ENCODE peak calls at places on chromosome 3, in four cellular contexts. F is posterior cingulate gyrus; O is activated CD4-positive, alpha-beta memory T cell treated with anti-CD3 and anti-CD28 coated beads, Interleukin-2, amount 10 ng/mL, durations not matched to agents 7 days and 5 days; U is amygdala. W is an unnamed sample.

GRCh38 chr3:38019658-38020341 is 9.6 kb downstream of the PLCD1 start:
- DNase-seq in U (no peak), O (no peak), F (no peak), W (no peak)

GRCh38 chr3:78238811-78239210 is 1198.9 kb downstream of the ROBO2 start:
- DNase-seq in U (no peak), O (no peak), F (no peak), W (no peak)

GRCh38 chr3:9405756-9406155 is 8.3 kb downstream of the SETD5 start:
- DNase-seq in U (no peak), O (no peak), F (no peak), W (no peak)

GRCh38 chr3:43549626-43550025 is 72.2 kb downstream of the ANO10 start:
- DNase-seq in F (no peak), O (no peak), U (no peak), W (no peak)

GRCh38 chr3:48088056-48088748 is 72.0 kb upstream of the MAP4 start:
- DNase-seq in F (no peak), O (no peak), U (no peak), W (no peak)

GRCh38 chr3:134197681-134198261 is 52.9 kb downstream of the RYK start:
- DNase-seq in F (no peak), O (no peak), U (no peak), W (no peak)

GRCh38 chr3:33050084-33050653 is 46.8 kb downstream of the GLB1 start:
- DNase-seq in O (no peak), F (no peak), U (no peak), W (no peak)

GRCh38 chr3:124520970-124521369 is 209.3 kb upstream of the UMPS start:
- DNase-seq in O (no peak), U (no peak), F (no peak), W (no peak)

GRCh38 chr3:79247367-79248103 is 520.3 kb downstream of the ROBO1 start:
- DNase-seq in O (no peak), U (no peak), F (no peak), W (no peak)

GRCh38 chr3:187783098-187783497 is 37.8 kb upstream of the BCL6 start:
- DNase-seq in O (no peak), U (no peak), F (peak; percentile 84), W (no peak)

GRCh38 chr3:127288921-127289645 is 1.2 kb upstream of the PRR20G start:
- DNase-seq in O (peak; percentile 26), U (no peak), F (no peak), W (no peak)

GRCh38 chr3:43062556-43063040 is 43.3 kb downstream of the POMGNT2 start:
- DNase-seq in U (no peak), F (no peak), O (no peak), W (no peak)

GRCh38 chr3:8709801-8710524 is 23.6 kb upstream of the CAV3 start:
- DNase-seq in U (no peak), O (no peak), F (no peak), W (no peak)

GRCh38 chr3:140428380-140428779 is 249.5 kb upstream of the TRIM42 start:
- DNase-seq in U (no peak), F (no peak), O (no peak), W (no peak)

GRCh38 chr3:77042892-77043291 is 3.0 kb downstream of the ROBO2 start:
- DNase-seq in F (no peak), U (no peak), O (no peak), W (no peak)

GRCh38 chr3:153078826-153079225 is 83.2 kb upstream of the RAP2B start:
- DNase-seq in U (no peak), F (no peak), O (no peak), W (no peak)

GRCh38 chr3:156635973-156636372 is 38.4 kb upstream of the TIPARP start:
- DNase-seq in O (no peak), F (no peak), U (no peak), W (no peak)

GRCh38 chr3:130699765-130700164 is 46.9 kb downstream of the PIK3R4 start:
- DNase-seq in F (no peak), O (no peak), U (no peak), W (no peak)

GRCh38 chr3:177177670-177178295 is 19.5 kb downstream of the TBL1XR1 start:
- DNase-seq in O (no peak), U (no peak), F (no peak), W (no peak)

GRCh38 chr3:143875566-143875965 is 27.3 kb upstream of the SLC9A9 start:
- DNase-seq in U (no peak), F (no peak), O (no peak), W (no peak)